ENCODE peak calls at places on chromosome 3, in four cellular contexts. L is endothelial cell, O is retinal pigment epithelial cell, K is heart left ventricle. V is an unnamed sample.

GRCh38 chr3:154071154-154071553 is 50.0 kb upstream of the ARHGEF26 start:
- DNase-seq in L (no peak), O (no peak), K (no peak), V (no peak)

GRCh38 chr3:182919866-182920357 is 60.4 kb downstream of the DCUN1D1 start:
- DNase-seq in K (no peak), O (no peak), L (no peak), V (no peak)

GRCh38 chr3:39050020-39050419 is 1.7 kb downstream of the SCN11A start:
- DNase-seq in L (no peak), K (no peak), O (no peak), V (no peak)

GRCh38 chr3:149936812-149937230 is 33.9 kb downstream of the PFN2 start:
- DNase-seq in K (peak), L (peak), O (peak), V (no peak)

GRCh38 chr3:10273697-10274305 is 18.9 kb downstream of the GHRL start:
- DNase-seq in L (no peak), K (no peak), O (no peak), V (no peak)

GRCh38 chr3:64575211-64575844 is 112.5 kb downstream of the ADAMTS9 start:
- DNase-seq in L (peak), K (no peak), O (no peak), V (no peak)

GRCh38 chr3:55630921-55631299 is 143.8 kb upstream of the WNT5A start:
- DNase-seq in L (no peak), O (no peak), K (no peak), V (no peak)

GRCh38 chr3:68893600-68894239 is 38.6 kb downstream of the TAFA4 start:
- DNase-seq in L (no peak), O (peak), K (no peak), V (no peak)

GRCh38 chr3:47731066-47731465 is 50.6 kb downstream of the SMARCC1 start:
- DNase-seq in L (no peak), O (no peak), K (no peak), V (no peak)

GRCh38 chr3:30626443-30627181 is 20.2 kb downstream of the TGFBR2 start:
- DNase-seq in L (no peak), O (peak), K (no peak), V (no peak)

GRCh38 chr3:101865751-101866509 is 16.6 kb downstream of the NFKBIZ start:
- DNase-seq in K (no peak), L (no peak), O (no peak), V (no peak)

GRCh38 chr3:8239718-8240698 is 261.6 kb upstream of the LMCD1 start:
- DNase-seq in K (no peak), L (peak), O (no peak), V (no peak)

GRCh38 chr3:31777092-31777491 is 204.0 kb downstream of the OSBPL10 start:
- DNase-seq in K (no peak), L (no peak), O (no peak), V (no peak)

GRCh38 chr3:13515786-13516783 is 32.8 kb upstream of the FBLN2 start:
- DNase-seq in K (peak), O (no peak), L (no peak), V (no peak)

GRCh38 chr3:42190701-42191442 is 75.1 kb downstream of the CCK start:
- DNase-seq in O (no peak), K (no peak), L (peak), V (peak)

GRCh38 chr3:175287361-175287963 is 428.3 kb downstream of the NAALADL2 start:
- DNase-seq in K (no peak), O (no peak), L (no peak), V (no peak)

GRCh38 chr3:64462203-64463120 is 225.3 kb downstream of the ADAMTS9 start:
- DNase-seq in L (no peak), O (peak), K (no peak), V (no peak)

GRCh38 chr3:127585163-127585812 is 5.2 kb downstream of the TPRA1 start:
- DNase-seq in O (no peak), K (no peak), L (no peak), V (no peak)

GRCh38 chr3:51350751-51351150 is 34.3 kb upstream of the MANF start:
- DNase-seq in L (no peak), O (no peak), K (no peak), V (no peak)

GRCh38 chr3:145518639-145519038 is 642.3 kb downstream of the PLOD2 start:
- DNase-seq in O (no peak), K (no peak), L (no peak), V (no peak)

GRCh38 chr3:38645601-38646000 is 3.9 kb downstream of the SCN5A start:
- DNase-seq in O (no peak), K (peak), L (no peak), V (no peak)

GRCh38 chr3:99846472-99846871 is 28.8 kb downstream of the CMSS1 start:
- DNase-seq in L (no peak), O (no peak), K (no peak), V (no peak)

GRCh38 chr3:124014366-124014942 is 22.5 kb upstream of the ROPN1 start:
- DNase-seq in L (no peak), K (no peak), O (no peak), V (no peak)

GRCh38 chr3:142853270-142854163 is 35.4 kb downstream of the PCOLCE2 start:
- DNase-seq in K (peak), O (peak), L (no peak), V (no peak)

GRCh38 chr3:62562596-62562995 is 189.2 kb upstream of the FEZF2 start:
- DNase-seq in K (no peak), O (no peak), L (no peak), V (no peak)

GRCh38 chr3:49937081-49937480 is 2.9 kb upstream of the RBM6 start:
- DNase-seq in L (no peak), O (no peak), K (no peak), V (no peak)

GRCh38 chr3:64945171-64945684 is 257.4 kb upstream of the ADAMTS9 start:
- DNase-seq in L (peak), K (peak), O (peak), V (no peak)

GRCh38 chr3:127755305-127755681 is 67.0 kb downstream of the MGLL start:
- DNase-seq in K (no peak), O (no peak), L (no peak), V (no peak)

GRCh38 chr3:154334973-154335420 is 10.7 kb upstream of the DHX36 start:
- DNase-seq in K (no peak), O (no peak), L (no peak), V (no peak)

GRCh38 chr3:189664311-189664710 is 33.1 kb downstream of the TP63 start:
- DNase-seq in K (peak), O (peak), L (no peak), V (peak)

GRCh38 chr3:191329654-191330308 is 545 bp downstream of the UTS2B start:
- DNase-seq in K (peak), L (peak), O (no peak), V (no peak)

GRCh38 chr3:113698891-113699465 is 2.5 kb upstream of the USF3 start:
- DNase-seq in L (peak), O (no peak), K (no peak), V (no peak)

GRCh38 chr3:127749361-127749760 is 73.0 kb downstream of the MGLL start:
- DNase-seq in K (no peak), L (no peak), O (no peak), V (no peak)

GRCh38 chr3:38379201-38379770 is 32.7 kb downstream of the XYLB start:
- DNase-seq in K (no peak), L (no peak), O (no peak), V (no peak)

GRCh38 chr3:135513106-135514063 is 452.1 kb upstream of the PPP2R3A start:
- DNase-seq in K (no peak), L (no peak), O (peak), V (no peak)

GRCh38 chr3:37997321-37997720 is 6.7 kb downstream of the VILL start:
- DNase-seq in K (no peak), O (no peak), L (no peak), V (no peak)

GRCh38 chr3:195256639-195257453 is 14.1 kb downstream of the XXYLT1 start:
- DNase-seq in O (no peak), L (no peak), K (no peak), V (no peak)

GRCh38 chr3:113140876-113141275 is 70.5 kb upstream of the BOC start:
- DNase-seq in L (no peak), O (no peak), K (no peak), V (no peak)

GRCh38 chr3:71254251-71254650 is 329.3 kb downstream of the FOXP1 start:
- DNase-seq in O (no peak), L (no peak), K (no peak), V (no peak)

GRCh38 chr3:71702131-71703024 is 22.8 kb downstream of the EIF4E3 start:
- DNase-seq in L (no peak), K (no peak), O (no peak), V (no peak)

GRCh38 chr3:25781758-25782594 is 1.3 kb downstream of the NGLY1 start:
- DNase-seq in K (no peak), L (no peak), O (no peak), V (no peak)

GRCh38 chr3:25781145-25781757 is 2.0 kb downstream of the NGLY1 start:
- DNase-seq in K (no peak), L (no peak), O (no peak), V (no peak)

GRCh38 chr3:25782636-25782937 is 656 bp downstream of the NGLY1 start:
- DNase-seq in K (no peak), O (no peak), L (no peak), V (no peak)

GRCh38 chr3:25783661-25784512 is 644 bp upstream of the NGLY1 start:
- DNase-seq in K (no peak), O (no peak), L (no peak), V (no peak)

DNA sequence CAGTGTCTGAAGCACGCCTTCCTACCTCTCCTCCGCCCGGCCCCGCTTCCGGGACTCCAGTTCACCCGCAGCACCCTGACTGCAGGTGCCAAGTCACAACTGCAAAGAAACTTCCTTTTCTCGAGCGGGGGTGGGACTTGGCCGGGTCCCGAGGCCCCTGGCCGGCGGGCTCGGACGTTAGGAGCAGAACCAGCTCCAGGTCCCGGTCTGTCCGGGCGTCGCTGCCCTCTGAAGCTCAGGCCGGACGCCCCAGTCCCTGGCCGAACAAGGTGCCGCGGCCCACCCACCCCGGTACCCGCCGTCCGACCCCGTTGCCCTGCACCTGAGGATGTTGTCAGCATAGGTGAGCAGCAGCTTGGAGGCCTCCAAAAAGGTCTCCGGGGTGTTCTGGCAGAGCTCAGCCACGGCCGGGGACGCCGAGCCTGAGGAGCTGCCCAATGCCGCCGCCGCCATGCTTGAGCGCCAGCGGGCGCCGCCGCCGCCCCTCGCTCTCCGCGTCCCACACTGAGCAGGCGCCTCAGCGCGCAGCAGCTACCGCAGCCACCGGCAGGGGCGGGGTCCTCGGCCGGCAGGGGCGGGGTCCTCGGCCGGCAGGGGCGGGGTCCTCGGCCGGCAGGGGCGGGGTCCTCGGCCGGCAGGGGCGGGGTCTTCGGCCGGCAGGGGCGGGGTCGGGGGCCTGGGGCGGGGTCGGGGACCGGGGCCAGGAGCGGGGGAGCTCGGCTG is at the start of gene NGLY1:
- DNase-seq in K (peak), L (peak), O (no peak), V (peak)
- TF ChIP-seq CTCF in K (peak), L (peak), O (no peak), V (no peak)

DNA sequence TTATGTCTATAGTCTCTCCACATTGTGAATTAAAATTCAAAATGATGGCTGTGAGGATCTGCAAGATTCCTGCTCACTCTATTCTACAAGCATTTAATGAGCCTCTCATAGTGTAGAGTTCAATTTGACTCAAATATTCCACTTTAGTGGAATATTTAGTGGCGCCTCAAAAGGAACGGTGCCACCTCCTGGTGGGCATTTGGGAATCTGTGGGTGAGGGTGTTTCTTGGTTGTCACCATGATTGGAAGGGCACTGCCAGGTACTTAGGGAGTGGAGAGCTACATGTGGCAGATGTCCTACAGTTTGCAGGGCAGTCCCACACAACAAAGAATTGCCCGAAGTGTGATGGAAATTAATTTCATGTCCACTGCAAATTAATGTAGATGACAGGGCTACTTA is 21.5 kb upstream of the KCNMB3 start:
- DNase-seq in K (no peak), L (peak), O (no peak), V (no peak)
- TF ChIP-seq CTCF in K (peak), L (no peak), O (peak), V (no peak)

DNA sequence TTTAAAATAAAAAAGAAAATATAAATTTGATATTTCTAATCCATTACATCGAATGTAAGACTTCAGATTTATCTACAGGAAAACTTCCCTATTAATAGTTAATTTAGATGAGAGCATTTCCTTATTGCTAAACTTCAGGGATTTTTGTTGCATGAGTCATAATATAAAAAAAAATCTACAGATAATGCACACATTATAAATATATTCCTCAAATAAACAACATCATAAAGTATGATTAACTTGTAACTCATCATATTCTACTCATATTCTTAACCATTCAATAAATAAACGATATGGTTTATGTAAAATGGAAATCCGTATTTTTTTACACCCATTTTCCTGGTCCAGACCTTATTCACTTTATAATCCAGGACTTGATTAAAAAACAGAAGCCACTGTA is 477.0 kb downstream of the EPHA3 start:
- DNase-seq in L (no peak), O (no peak), K (no peak), V (no peak)
- TF ChIP-seq CTCF in L (no peak), O (no peak), K (no peak), V (no peak)

GRCh38 chr3:133168025-133168401 is 129.8 kb downstream of the TMEM108 start:
- DNase-seq in O (no peak), K (no peak), L (no peak), V (no peak)
- TF ChIP-seq CTCF in O (no peak), K (no peak), L (peak), V (no peak)

GRCh38 chr3:53612508-53612907 is 118.1 kb downstream of the CACNA1D start:
- DNase-seq in L (no peak), O (no peak), K (no peak), V (no peak)
- TF ChIP-seq CTCF in L (no peak), O (no peak), K (no peak), V (no peak)

DNA sequence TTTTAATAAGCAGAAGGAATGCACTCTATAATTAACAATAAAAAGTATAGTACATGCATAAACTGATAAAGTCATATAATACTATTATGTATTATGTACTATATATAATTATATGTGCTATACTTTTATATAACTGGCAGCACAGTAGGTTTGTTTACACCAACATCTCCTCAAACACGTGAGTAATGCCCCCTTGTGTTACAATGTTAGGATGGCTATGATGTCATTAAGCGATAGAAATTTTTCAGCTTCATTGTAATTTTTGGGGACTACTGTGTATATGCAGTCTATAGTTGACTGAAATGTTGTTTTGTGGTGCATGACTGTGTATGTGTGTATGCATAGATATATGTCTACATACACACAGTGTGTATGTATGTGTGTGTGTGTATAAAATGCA is 100.6 kb downstream of the SLMAP start:
- DNase-seq in O (no peak), L (no peak), K (no peak), V (no peak)
- TF ChIP-seq CTCF in O (peak), L (peak), K (peak), V (no peak)